ENCODE peak calls at places on chromosomes 5 and 9, in eight cellular contexts. A is GM12878, J is ovary, G is IMR-90, V is erythroblast, X is adrenal gland, L is heart left ventricle, H is GM12892. Z is an unnamed sample.

GRCh38 chr9:14030350-14030823 is 283.6 kb downstream of the NFIB start:
- DNase-seq in X (peak; percentile 13), H (no peak), V (no peak), G (peak; percentile 66), J (peak; percentile 28), A (no peak), L (no peak), Z (no peak)

GRCh38 chr9:1083325-1083913 is 33.3 kb downstream of the DMRT2 start:
- DNase-seq in G (no peak), L (peak; percentile 18), A (no peak), V (no peak), X (peak; percentile 8), H (no peak), J (no peak), Z (peak; percentile 23)

GRCh38 chr5:54889826-54890225 is 95.6 kb downstream of the ESM1 start:
- DNase-seq in H (no peak), G (peak; percentile 58), X (no peak), J (no peak), V (no peak), A (no peak), L (no peak), Z (no peak)

GRCh38 chr9:76732341-76732958 is 31.8 kb upstream of the PCA3 start:
- DNase-seq in G (no peak), V (no peak), H (no peak), L (no peak), A (no peak), J (no peak), X (no peak), Z (no peak)

GRCh38 chr5:143372187-143372829 is 31.2 kb downstream of the NR3C1 start:
- DNase-seq in V (no peak), X (no peak), A (no peak), H (no peak), G (peak; percentile 42), L (no peak), J (no peak), Z (no peak)

GRCh38 chr5:60274704-60275103 is 381.2 kb upstream of the PDE4D start:
- DNase-seq in X (no peak), A (no peak), H (no peak), J (no peak), V (no peak), G (no peak), L (no peak), Z (no peak)

GRCh38 chr5:66041612-66042011 is 102.5 kb upstream of the SREK1 start:
- DNase-seq in V (no peak), J (no peak), H (no peak), L (no peak), A (no peak), G (peak; percentile 9), X (no peak), Z (no peak)

GRCh38 chr5:78760411-78761169 is 112.0 kb upstream of the LHFPL2 start:
- DNase-seq in A (no peak), G (no peak), L (no peak), X (no peak), V (no peak), J (no peak), H (no peak), Z (no peak)

GRCh38 chr5:177472460-177473441 is 683 bp downstream of the DBN1 start:
- DNase-seq in L (no peak), J (peak; percentile 55), H (peak; percentile 77), A (no peak), G (no peak), X (no peak), V (no peak), Z (no peak)

GRCh38 chr5:154478752-154479159 is 729 bp upstream of the HAND1 start:
- DNase-seq in X (no peak), G (no peak), L (no peak), J (no peak), A (no peak), V (no peak), H (no peak), Z (no peak)

GRCh38 chr9:136438909-136439549 is 616 bp downstream of the INPP5E start:
- DNase-seq in H (peak; percentile 77), A (no peak), X (peak; percentile 40), J (no peak), L (no peak), V (peak; percentile 63), G (peak; percentile 11), Z (no peak)

GRCh38 chr5:51382759-51383493 is at the start of gene ISL1:
- DNase-seq in A (no peak), H (no peak), L (no peak), J (no peak), X (peak; percentile 35), G (peak; percentile 55), V (peak; percentile 18), Z (peak; percentile 20)
- TF ChIP-seq POLR2A in A (no peak), H (no peak), L (no peak), J (no peak), X (peak; percentile 30), G (no peak), V (no peak), Z (no peak)

GRCh38 chr5:149283611-149284480 is 12.2 kb downstream of the AFAP1L1 start:
- DNase-seq in H (no peak), X (no peak), A (no peak), G (no peak), L (no peak), V (no peak), J (no peak), Z (no peak)
- TF ChIP-seq POLR2A in H (no peak), X (no peak), A (no peak), G (no peak), L (no peak), V (no peak), J (no peak), Z (no peak)

GRCh38 chr5:73448451-73449136 is at the start of gene FOXD1:
- DNase-seq in L (peak; percentile 44), G (peak; percentile 97), H (no peak), X (peak; percentile 69), V (peak; percentile 62), J (peak; percentile 60), A (no peak), Z (peak; percentile 86)
- TF ChIP-seq POLR2A in L (no peak), G (peak; percentile 94), H (no peak), X (peak; percentile 29), V (no peak), J (no peak), A (peak; percentile 49), Z (peak; percentile 92)

GRCh38 chr5:97183100-97183929 is at the start of gene RIOK2:
- DNase-seq in J (peak; percentile 90), L (peak; percentile 93), X (peak; percentile 96), G (peak; percentile 93), A (peak; percentile 96), H (peak; percentile 47), V (peak; percentile 95), Z (peak; percentile 87)
- TF ChIP-seq POLR2A in J (peak; percentile 23), L (peak; percentile 56), X (peak; percentile 92), G (peak; percentile 87), A (peak; percentile 86), H (peak; percentile 78), V (peak; percentile 84), Z (peak; percentile 23)

DNA sequence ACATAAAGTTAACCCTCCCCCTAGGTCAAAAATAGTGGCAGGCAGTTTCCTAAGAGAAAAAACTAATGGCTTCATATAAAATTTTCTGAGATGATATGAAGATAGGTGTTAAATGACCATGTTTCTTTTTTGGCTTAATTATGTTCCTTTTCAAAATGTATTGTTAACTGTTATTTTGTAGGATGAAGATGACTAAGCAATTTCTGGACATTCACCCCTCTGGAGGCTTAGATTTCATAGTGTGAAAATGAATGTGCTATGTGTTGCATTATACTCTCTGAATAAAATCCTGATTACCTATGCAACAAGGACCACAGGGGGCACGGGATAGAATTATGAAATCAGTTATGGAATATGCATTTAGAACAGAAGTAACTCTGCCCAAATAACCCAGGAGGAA is 233.5 kb downstream of the MRPS30 start:
- DNase-seq in G (no peak), A (no peak), V (no peak), J (no peak), H (no peak), L (no peak), X (no peak), Z (no peak)
- TF ChIP-seq POLR2A in G (no peak), A (no peak), V (no peak), J (no peak), H (no peak), L (no peak), X (no peak), Z (no peak)

GRCh38 chr5:58905944-58906343 is 323.1 kb downstream of the RAB3C start:
- DNase-seq in V (no peak), A (no peak), X (no peak), H (no peak), J (no peak), L (no peak), G (no peak), Z (no peak)

GRCh38 chr5:58901271-58901670 is 318.4 kb downstream of the RAB3C start:
- DNase-seq in G (no peak), V (no peak), H (no peak), X (no peak), J (no peak), L (no peak), A (no peak), Z (no peak)

GRCh38 chr5:58902765-58903164 is 319.9 kb downstream of the RAB3C start:
- DNase-seq in G (no peak), J (no peak), L (no peak), A (no peak), V (no peak), X (no peak), H (no peak), Z (no peak)

GRCh38 chr5:58902305-58902704 is 319.4 kb downstream of the RAB3C start:
- DNase-seq in A (no peak), L (no peak), J (peak; percentile 42), X (no peak), V (no peak), H (no peak), G (no peak), Z (no peak)

DNA sequence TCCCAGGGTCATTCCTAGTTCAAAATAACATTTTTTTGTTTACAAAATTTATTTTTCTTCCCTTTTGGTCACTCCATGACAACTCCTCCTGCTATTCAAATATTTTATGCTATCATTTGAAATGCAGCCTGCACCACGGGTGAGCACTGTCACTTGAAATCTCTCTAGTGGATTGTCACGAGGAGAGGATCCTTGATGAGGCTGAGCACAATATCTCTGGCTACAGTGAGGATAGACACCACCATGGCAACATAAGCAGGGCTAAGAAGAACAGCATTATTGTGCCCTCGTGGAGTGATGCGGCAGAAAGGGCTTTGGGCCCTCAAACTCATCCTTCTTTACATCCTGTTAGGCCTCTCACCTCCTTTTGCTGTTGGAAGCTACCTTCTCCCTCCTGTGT is 321.9 kb downstream of the RAB3C start:
- DNase-seq in V (no peak), H (no peak), X (no peak), L (no peak), A (no peak), J (no peak), G (no peak), Z (no peak)
- TF ChIP-seq POLR2A in V (no peak), H (no peak), X (no peak), L (no peak), A (no peak), J (no peak), G (no peak), Z (no peak)

GRCh38 chr9:130780865-130781504 is 54.1 kb upstream of the ABL1 start:
- DNase-seq in L (peak; percentile 79), H (no peak), G (peak; percentile 98), J (peak; percentile 90), V (no peak), A (no peak), X (peak; percentile 77), Z (peak; percentile 65)
- TF ChIP-seq POLR2A in L (peak; percentile 53), H (no peak), G (peak; percentile 89), J (peak; percentile 89), V (no peak), A (no peak), X (peak; percentile 68), Z (peak; percentile 73)